ENCODE peak calls at places on chromosome 1, in six cellular contexts. C is PC-3, S is HepG2, I is neural progenitor cell, U is fibroblast of lung, Z is GM23338. A is an unnamed sample.

GRCh38 chr1:48182441-48182840 is 40.1 kb upstream of the SLC5A9 start:
- DNase-seq in C (no peak), S (no peak), I (no peak), U (no peak), Z (no peak), A (peak; percentile 80)

GRCh38 chr1:26468911-26469310 is 3.3 kb upstream of the HMGN2 start:
- DNase-seq in C (no peak), S (no peak), I (peak; percentile 50), U (no peak), Z (no peak), A (no peak)

GRCh38 chr1:53369761-53370160 is 41.9 kb upstream of the LRP8 start:
- DNase-seq in C (no peak), S (no peak), I (no peak), U (no peak), Z (no peak), A (no peak)

GRCh38 chr1:211653329-211653728 is 22.1 kb downstream of the NEK2 start:
- DNase-seq in C (no peak), S (no peak), I (no peak), U (no peak), Z (no peak), A (no peak)

GRCh38 chr1:223765036-223765718 is 52.8 kb downstream of the CAPN2 start:
- DNase-seq in C (no peak), S (peak; percentile 93), I (peak; percentile 39), U (no peak), Z (no peak), A (no peak)

GRCh38 chr1:155174334-155175280 is 958 bp downstream of the TRIM46 start:
- DNase-seq in C (peak; percentile 22), S (no peak), I (peak; percentile 81), U (peak; percentile 34), Z (peak; percentile 87), A (no peak)

GRCh38 chr1:68570859-68571258 is 74.0 kb upstream of the DEPDC1 start:
- DNase-seq in C (peak; percentile 4), S (no peak), I (no peak), U (no peak), Z (no peak), A (no peak)

GRCh38 chr1:56676571-56677035 is 31.5 kb downstream of the PRKAA2 start:
- DNase-seq in C (peak; percentile 83), S (no peak), I (no peak), U (peak; percentile 84), Z (no peak), A (peak; percentile 62)

GRCh38 chr1:30320581-30320890 is 402.8 kb downstream of the MATN1 start:
- DNase-seq in C (no peak), S (no peak), I (no peak), U (no peak), Z (no peak), A (no peak)

GRCh38 chr1:25911162-25911561 is 4.9 kb upstream of the STMN1 start:
- DNase-seq in C (no peak), S (no peak), I (no peak), U (no peak), Z (no peak), A (no peak)

GRCh38 chr1:234125283-234125682 is 220.8 kb downstream of the SLC35F3 start:
- DNase-seq in C (peak; percentile 53), S (peak; percentile 59), I (peak; percentile 88), U (peak; percentile 3), Z (peak; percentile 97), A (peak; percentile 55)

GRCh38 chr1:66182551-66183178 is 351.3 kb upstream of the SGIP1 start:
- DNase-seq in C (no peak), S (no peak), I (peak; percentile 14), U (peak; percentile 64), Z (no peak), A (no peak)

GRCh38 chr1:227086636-227087035 is 146.5 kb downstream of the COQ8A start:
- DNase-seq in C (peak; percentile 39), S (no peak), I (no peak), U (no peak), Z (no peak), A (no peak)

GRCh38 chr1:207672525-207673130 is 27.7 kb downstream of the CR1L start:
- DNase-seq in C (peak; percentile 86), S (peak; percentile 24), I (peak; percentile 70), U (peak; percentile 57), Z (peak; percentile 92), A (peak; percentile 31)

GRCh38 chr1:170623171-170623570 is 40.8 kb upstream of the PRRX1 start:
- DNase-seq in C (peak; percentile 87), S (no peak), I (no peak), U (peak; percentile 82), Z (no peak), A (peak; percentile 92)

GRCh38 chr1:58767143-58767542 is 16.7 kb downstream of the JUN start:
- DNase-seq in C (no peak), S (no peak), I (no peak), U (no peak), Z (no peak), A (no peak)

GRCh38 chr1:12436817-12437599 is 181.0 kb downstream of the DHRS3 start:
- DNase-seq in C (peak; percentile 94), S (peak; percentile 69), I (no peak), U (peak; percentile 60), Z (no peak), A (peak; percentile 95)

GRCh38 chr1:85001742-85002141 is 4.8 kb upstream of the MCOLN2 start:
- DNase-seq in C (no peak), S (no peak), I (no peak), U (no peak), Z (no peak), A (no peak)

GRCh38 chr1:84998642-84999280 is 1.8 kb upstream of the MCOLN2 start:
- DNase-seq in C (peak; percentile 41), S (no peak), I (peak; percentile 37), U (peak; percentile 14), Z (peak; percentile 43), A (no peak)

GRCh38 chr1:84995484-84996334 is 1.2 kb downstream of the MCOLN2 start:
- DNase-seq in C (peak; percentile 11), S (no peak), I (no peak), U (no peak), Z (no peak), A (no peak)

GRCh38 chr1:84997667-84998600 is 1.0 kb upstream of the MCOLN2 start:
- DNase-seq in C (peak; percentile 14), S (no peak), I (peak; percentile 64), U (peak; percentile 15), Z (peak; percentile 61), A (peak; percentile 14)

DNA sequence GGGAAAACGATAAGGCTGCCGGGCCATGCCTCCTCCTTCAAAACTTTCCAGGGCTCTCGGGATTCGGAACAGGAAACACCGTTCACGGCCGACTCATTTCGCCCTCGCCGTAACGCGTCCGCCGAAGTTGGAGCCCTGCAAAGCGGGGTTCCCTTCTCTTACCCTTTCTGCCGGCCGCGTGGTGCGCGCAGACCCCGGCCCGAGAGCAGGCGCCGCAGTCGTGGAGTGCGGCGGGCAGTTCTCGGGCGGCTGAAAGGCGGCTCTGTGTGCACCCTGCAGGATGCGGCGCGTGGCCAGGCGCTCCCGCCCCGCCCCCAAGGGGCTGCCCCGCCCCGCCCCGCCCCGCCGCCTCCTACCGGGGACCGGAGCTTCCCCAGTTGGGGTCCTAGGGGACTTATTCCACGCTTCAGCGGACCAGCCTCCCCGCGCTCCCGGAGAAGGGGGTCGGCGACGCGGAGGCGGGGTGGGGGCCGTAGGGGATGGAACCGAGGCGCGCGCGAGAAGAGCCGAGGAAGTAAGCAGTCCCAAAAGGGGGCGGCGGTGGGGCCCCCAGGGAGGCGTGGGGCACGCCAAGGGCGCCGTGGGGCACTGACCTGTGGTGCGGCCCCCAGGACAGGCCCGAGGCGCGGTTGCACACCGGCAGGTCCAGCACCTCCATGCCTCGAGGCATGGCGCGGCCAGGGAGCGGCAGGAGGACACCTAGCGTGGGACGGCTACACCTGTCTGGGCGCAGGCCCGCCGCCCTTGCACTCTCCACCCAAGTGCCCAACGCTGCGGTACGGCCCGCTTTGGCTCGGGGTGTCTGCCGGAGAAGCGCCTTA is at the start of gene MCOLN2:
- DNase-seq in C (peak; percentile 57), S (no peak), I (peak; percentile 86), U (peak; percentile 12), Z (peak; percentile 79), A (peak; percentile 37)
- TF ChIP-seq EZH2 in C (no peak), S (no peak), I (no peak), U (no peak), Z (no peak), A (no peak)

GRCh38 chr1:212916395-212917133 is 33.8 kb upstream of the VASH2 start:
- DNase-seq in C (no peak), S (peak; percentile 50), I (peak; percentile 58), U (peak; percentile 18), Z (peak; percentile 90), A (peak; percentile 57)

GRCh38 chr1:212917858-212918257 is 32.5 kb upstream of the VASH2 start:
- DNase-seq in C (no peak), S (no peak), I (no peak), U (no peak), Z (no peak), A (no peak)

GRCh38 chr1:212915245-212916091 is 34.9 kb upstream of the VASH2 start:
- DNase-seq in C (peak; percentile 29), S (peak; percentile 50), I (peak; percentile 36), U (peak; percentile 79), Z (peak; percentile 83), A (no peak)

GRCh38 chr1:212918751-212919150 is 31.6 kb upstream of the VASH2 start:
- DNase-seq in C (no peak), S (no peak), I (no peak), U (no peak), Z (no peak), A (no peak)

DNA sequence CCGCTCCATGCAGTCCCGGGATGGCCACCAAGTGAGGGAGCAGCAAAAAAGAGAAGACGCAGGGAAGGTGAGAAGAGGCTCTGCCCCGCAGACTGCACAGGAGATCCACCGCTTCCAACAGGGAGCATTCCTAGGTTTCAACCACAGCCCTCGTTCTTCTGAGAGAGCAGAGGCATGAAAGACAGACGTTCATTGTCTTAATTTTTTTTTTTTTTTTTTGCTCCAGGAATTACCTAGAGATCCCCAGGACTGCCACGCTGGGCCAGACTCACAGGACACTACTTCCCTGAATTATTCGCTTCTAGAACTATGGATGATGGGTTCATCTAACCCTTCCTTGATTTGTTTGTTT is 33.2 kb upstream of the VASH2 start:
- DNase-seq in C (no peak), S (no peak), I (no peak), U (no peak), Z (no peak), A (no peak)
- TF ChIP-seq EZH2 in C (no peak), S (no peak), I (no peak), U (no peak), Z (no peak), A (no peak)

DNA sequence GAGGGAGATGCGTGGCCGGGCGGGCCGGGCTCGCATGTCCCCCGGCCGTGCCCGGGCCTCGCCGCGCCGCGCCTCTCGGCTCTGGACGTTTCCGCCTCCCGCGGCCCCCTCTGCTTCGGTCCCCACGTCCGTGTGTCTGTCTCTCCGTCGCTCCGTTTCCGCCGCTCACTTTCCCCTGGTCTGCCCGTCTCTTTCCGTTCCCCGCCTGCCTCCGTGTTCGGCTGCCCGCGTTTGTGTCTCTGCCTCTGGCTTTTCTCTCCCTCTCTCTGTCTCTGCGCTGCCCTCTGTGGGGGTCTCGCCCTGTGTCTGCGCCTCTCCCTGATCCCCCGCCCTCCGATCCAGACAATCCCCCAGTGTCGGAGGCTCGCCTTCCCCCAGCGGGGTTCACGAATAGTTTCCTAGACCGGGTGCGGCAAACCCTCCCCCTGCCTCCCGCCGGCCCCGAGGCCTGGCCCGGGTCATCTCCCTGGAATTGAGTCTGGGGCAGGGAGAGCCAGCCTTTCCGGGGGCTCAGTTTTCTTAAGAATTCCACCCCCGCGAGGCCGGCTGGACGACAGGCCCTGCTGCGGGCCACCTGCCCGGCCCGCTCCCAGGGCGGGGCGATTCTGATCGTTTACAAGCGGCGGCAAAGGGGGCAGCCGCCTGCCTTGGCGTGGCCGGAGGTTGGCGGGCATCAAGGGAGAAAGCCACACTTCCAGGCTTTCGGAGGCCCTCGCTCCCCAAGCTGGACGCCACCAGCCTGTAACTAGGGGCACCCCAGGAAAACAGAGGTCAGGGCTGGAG is 841 bp downstream of the NBL1 start:
- DNase-seq in C (peak; percentile 38), S (no peak), I (peak; percentile 71), U (no peak), Z (peak; percentile 63), A (no peak)
- TF ChIP-seq EZH2 in C (no peak), S (peak; percentile 83), I (peak; percentile 96), U (no peak), Z (peak; percentile 90), A (no peak)

GRCh38 chr1:205456868-205457724 is 1.3 kb upstream of the BLACAT1 start:
- DNase-seq in C (no peak), S (no peak), I (peak; percentile 93), U (no peak), Z (peak; percentile 90), A (no peak)
- TF ChIP-seq EZH2 in C (peak; percentile 86), S (no peak), I (no peak), U (no peak), Z (no peak), A (no peak)

A was measured in mammary epithelial cell.